ENCODE peak calls at places on chromosomes 7 and 10, in six cellular contexts. F, J, P, Y, B and R are unnamed samples.
A peak's percentile ranks its signal among the peaks of the same experiment; 100 is the strongest.

GRCh38 chr7:31521336-31522010 is 7.6 kb downstream of the ITPRID1 start:
- DNase-seq in F (no peak), J (no peak), P (no peak), Y (no peak), B (no peak), R (no peak)

GRCh38 chr10:4294996-4295792 is 510.2 kb upstream of the KLF6 start:
- DNase-seq in F (peak; percentile 28), J (no peak), P (no peak), Y (no peak), B (no peak), R (no peak)

GRCh38 chr10:59877191-59877671 is 29.1 kb downstream of the CCDC6 start:
- DNase-seq in F (peak; percentile 71), J (no peak), P (no peak), Y (peak; percentile 22), B (no peak), R (no peak)

GRCh38 chr7:3597243-3597642 is 296.2 kb downstream of the SDK1 start:
- DNase-seq in F (no peak), J (no peak), P (no peak), Y (no peak), B (no peak), R (no peak)

GRCh38 chr10:21510218-21511070 is 15.0 kb downstream of the SKIDA1 start:
- DNase-seq in F (no peak), J (no peak), P (no peak), Y (no peak), B (no peak), R (no peak)

GRCh38 chr10:124319926-124320391 is 98.8 kb downstream of the OAT start:
- DNase-seq in F (no peak), J (no peak), P (no peak), Y (peak; percentile 53), B (peak; percentile 35), R (no peak)

GRCh38 chr10:71648595-71649320 is 70.8 kb downstream of the C10orf105 start:
- DNase-seq in F (no peak), J (no peak), P (no peak), Y (no peak), B (no peak), R (no peak)

GRCh38 chr10:75772153-75772887 is 340.9 kb downstream of the LRMDA start:
- DNase-seq in F (peak; percentile 51), J (no peak), P (no peak), Y (no peak), B (no peak), R (peak; percentile 26)

GRCh38 chr7:11831727-11832495 is at the start of gene THSD7A:
- DNase-seq in F (peak; percentile 3), J (peak; percentile 9), P (no peak), Y (no peak), B (peak; percentile 7), R (peak; percentile 26)

GRCh38 chr7:151786241-151786640 is 90.7 kb downstream of the PRKAG2 start:
- DNase-seq in F (no peak), J (no peak), P (no peak), Y (no peak), B (no peak), R (no peak)

GRCh38 chr10:227014-227413 is 91.8 kb downstream of the ZMYND11 start:
- DNase-seq in F (peak; percentile 74), J (no peak), P (no peak), Y (no peak), B (no peak), R (no peak)

GRCh38 chr7:106041140-106041717 is 70.9 kb downstream of the SYPL1 start:
- DNase-seq in F (peak; percentile 45), J (no peak), P (no peak), Y (peak; percentile 39), B (peak; percentile 50), R (peak; percentile 66)

GRCh38 chr10:103816431-103816830 is 38.9 kb downstream of the SH3PXD2A start:
- DNase-seq in F (peak; percentile 40), J (no peak), P (no peak), Y (no peak), B (no peak), R (no peak)

GRCh38 chr10:78578929-78579328 is 489.8 kb upstream of the ZMIZ1 start:
- DNase-seq in F (peak; percentile 50), J (no peak), P (no peak), Y (no peak), B (no peak), R (no peak)

GRCh38 chr10:47088656-47089354 is 177.6 kb downstream of the PTPN20 start:
- DNase-seq in F (no peak), J (no peak), P (no peak), Y (no peak), B (no peak), R (no peak)

GRCh38 chr7:38561166-38561565 is 70.0 kb downstream of the AMPH start:
- DNase-seq in F (peak; percentile 50), J (no peak), P (no peak), Y (peak; percentile 23), B (no peak), R (no peak)

GRCh38 chr7:138125598-138126111 is 49.4 kb downstream of the AKR1D1 start:
- DNase-seq in F (peak; percentile 24), J (no peak), P (peak; percentile 92), Y (peak; percentile 32), B (no peak), R (peak; percentile 56)

GRCh38 chr7:32560075-32560474 is 64.8 kb downstream of the AVL9 start:
- DNase-seq in F (no peak), J (no peak), P (no peak), Y (no peak), B (no peak), R (no peak)

GRCh38 chr7:140673063-140673769 is 471 bp downstream of the ADCK2 start:
- DNase-seq in F (no peak), J (peak; percentile 70), P (no peak), Y (no peak), B (no peak), R (peak; percentile 66)

GRCh38 chr10:133399123-133399601 is 5.2 kb downstream of the MTG1 start:
- DNase-seq in F (no peak), J (no peak), P (no peak), Y (no peak), B (no peak), R (no peak)

GRCh38 chr10:48684792-48685651 is at the start of gene WDFY4:
- DNase-seq in F (no peak), J (no peak), P (no peak), Y (no peak), B (no peak), R (peak; percentile 83)

GRCh38 chr7:140067052-140067451 is 4.3 kb upstream of the PARP12 start:
- DNase-seq in F (no peak), J (no peak), P (no peak), Y (no peak), B (no peak), R (no peak)

GRCh38 chr10:78541528-78542470 is 508.1 kb downstream of the RPS24 start:
- DNase-seq in F (no peak), J (no peak), P (no peak), Y (no peak), B (no peak), R (no peak)

GRCh38 chr10:133011883-133012282 is 69.5 kb upstream of the CFAP46 start:
- DNase-seq in F (no peak), J (no peak), P (no peak), Y (no peak), B (no peak), R (no peak)

GRCh38 chr10:71219918-71220688 is 7.7 kb downstream of the UNC5B start:
- DNase-seq in F (no peak), J (no peak), P (no peak), Y (no peak), B (no peak), R (no peak)

GRCh38 chr10:70461397-70462348 is 16.9 kb upstream of the PALD1 start:
- DNase-seq in F (peak; percentile 50), J (peak; percentile 31), P (no peak), Y (peak; percentile 39), B (peak; percentile 37), R (peak; percentile 81)

DNA sequence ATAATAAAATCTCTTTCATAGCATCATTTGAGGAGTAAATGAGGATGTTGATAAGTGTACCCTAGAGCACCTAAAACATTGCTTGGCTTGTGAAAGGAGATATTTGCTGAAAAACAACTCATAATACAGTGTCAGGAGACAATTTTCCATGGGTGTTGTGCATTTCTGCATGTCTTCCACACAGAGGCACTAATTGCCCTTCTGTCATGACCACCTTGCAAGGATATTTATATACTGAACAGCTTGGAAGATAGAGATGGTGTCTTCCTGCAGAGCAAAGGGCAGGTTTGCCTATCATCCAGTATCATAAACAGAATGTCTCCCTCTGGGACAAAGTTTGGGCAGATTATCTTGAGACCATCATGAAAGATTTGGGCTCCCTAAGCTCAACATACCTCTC is 495.2 kb upstream of the LRRN3 start:
- DNase-seq in F (no peak), J (no peak), P (no peak), Y (peak; percentile 18), B (no peak), R (no peak)
- TF ChIP-seq CTCF in F (no peak), J (no peak), P (peak; percentile 7), Y (peak; percentile 41), B (no peak), R (no peak)

DNA sequence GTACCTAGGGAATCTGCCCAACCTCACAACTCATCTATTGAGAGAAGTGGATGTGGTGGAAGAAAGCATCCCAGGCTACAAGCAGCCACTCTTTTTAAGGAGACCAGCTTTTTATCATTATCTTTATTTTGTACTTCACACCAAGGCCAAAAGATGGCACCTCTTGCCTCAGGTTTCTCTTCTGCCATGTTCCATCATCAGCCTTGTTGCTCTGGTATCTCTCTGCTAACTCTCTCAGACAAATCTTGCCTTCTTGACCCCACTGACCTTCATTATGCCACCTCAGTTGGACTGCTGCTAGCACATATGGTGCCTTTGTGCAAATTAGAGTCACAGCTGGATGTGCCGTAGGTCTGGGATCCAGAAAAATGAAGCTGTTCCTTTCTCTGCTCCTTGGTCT is 47.2 kb upstream of the DYNC1I1 start:
- DNase-seq in F (no peak), J (no peak), P (no peak), Y (no peak), B (no peak), R (no peak)
- TF ChIP-seq CTCF in F (no peak), J (no peak), P (peak; percentile 29), Y (no peak), B (no peak), R (no peak)

GRCh38 chr10:99410876-99411275 is 19.5 kb downstream of the GOT1 start:
- DNase-seq in F (no peak), J (no peak), P (no peak), Y (no peak), B (no peak), R (no peak)

GRCh38 chr10:99411546-99411945 is 18.9 kb downstream of the GOT1 start:
- DNase-seq in F (no peak), J (no peak), P (no peak), Y (no peak), B (no peak), R (no peak)

GRCh38 chr10:99406149-99406548 is 24.3 kb downstream of the GOT1 start:
- DNase-seq in F (no peak), J (no peak), P (no peak), Y (no peak), B (no peak), R (no peak)

GRCh38 chr10:99412100-99412499 is 18.3 kb downstream of the GOT1 start:
- DNase-seq in F (no peak), J (no peak), P (no peak), Y (no peak), B (peak; percentile 75), R (no peak)
- TF ChIP-seq CTCF in F (no peak), J (no peak), P (peak; percentile 43), Y (no peak), B (peak; percentile 64), R (no peak)

DNA sequence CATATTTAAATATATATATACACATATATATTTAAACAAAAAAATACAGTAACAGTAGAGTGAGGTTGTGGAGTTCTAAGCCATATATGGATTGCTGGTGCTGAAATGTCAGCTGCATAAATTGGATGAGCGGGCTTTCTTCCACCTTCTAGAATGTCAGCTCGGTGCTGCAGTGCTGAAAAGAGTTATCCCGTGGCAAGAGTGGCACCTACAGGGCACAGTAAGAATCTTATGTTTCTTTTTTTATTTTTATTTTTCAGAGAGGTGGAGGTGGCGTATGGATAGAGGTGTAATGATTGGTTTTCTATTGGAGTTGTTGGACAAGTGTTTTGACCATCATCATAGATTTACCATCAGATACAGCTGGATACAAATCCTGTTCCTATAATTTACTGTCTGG is 86.2 kb upstream of the DYNC1I1 start:
- DNase-seq in F (peak; percentile 76), J (peak; percentile 58), P (no peak), Y (peak; percentile 44), B (peak; percentile 40), R (no peak)
- TF ChIP-seq CTCF in F (peak; percentile 49), J (peak; percentile 30), P (peak; percentile 70), Y (peak; percentile 70), B (peak; percentile 65), R (peak; percentile 20)